ENCODE peak calls at places on chromosomes 4 and X, in eight cellular contexts. One of them, this sample, is unnamed.

GRCh38 chr4:182017038-182017437 is 226.2 kb upstream of the TENM3 start:
- DNase-seq in progenitor cell of endocrine pancreas: no peak
- DNase-seq in A549: no peak
- DNase-seq in mammary epithelial cell: no peak
- DNase-seq in astrocyte of the spinal cord: no peak
- DNase-seq in fibroblast of pulmonary artery: no peak
- DNase-seq in activated B cell treated with CpG ODN at 0.5 μM for 24 hours: no peak
- DNase-seq in Calu3: no peak
- DNase-seq in this sample: no peak

GRCh38 chr4:122764808-122765189 is 32.3 kb downstream of the BBS12 start:
- DNase-seq in mammary epithelial cell: peak
- DNase-seq in A549: peak
- DNase-seq in astrocyte of the spinal cord: peak
- DNase-seq in progenitor cell of endocrine pancreas: no peak
- DNase-seq in fibroblast of pulmonary artery: peak
- DNase-seq in activated B cell treated with CpG ODN at 0.5 μM for 24 hours: no peak
- DNase-seq in Calu3: no peak
- DNase-seq in this sample: no peak

GRCh38 chr4:153497988-153498967 is 32.1 kb downstream of the TMEM131L start:
- DNase-seq in Calu3: no peak
- DNase-seq in astrocyte of the spinal cord: peak
- DNase-seq in mammary epithelial cell: no peak
- DNase-seq in activated B cell treated with CpG ODN at 0.5 μM for 24 hours: no peak
- DNase-seq in progenitor cell of endocrine pancreas: no peak
- DNase-seq in A549: no peak
- DNase-seq in fibroblast of pulmonary artery: peak
- DNase-seq in this sample: no peak

GRCh38 chr4:187128971-187129370 is 405.3 kb upstream of the FAT1 start:
- DNase-seq in fibroblast of pulmonary artery: peak
- DNase-seq in astrocyte of the spinal cord: peak
- DNase-seq in progenitor cell of endocrine pancreas: no peak
- DNase-seq in mammary epithelial cell: peak
- DNase-seq in A549: no peak
- DNase-seq in activated B cell treated with CpG ODN at 0.5 μM for 24 hours: no peak
- DNase-seq in Calu3: no peak
- DNase-seq in this sample: no peak

GRCh38 chr4:145779319-145779801 is 99.4 kb downstream of the C4orf51 start:
- DNase-seq in Calu3: no peak
- DNase-seq in activated B cell treated with CpG ODN at 0.5 μM for 24 hours: no peak
- DNase-seq in progenitor cell of endocrine pancreas: no peak
- DNase-seq in A549: no peak
- DNase-seq in mammary epithelial cell: no peak
- DNase-seq in fibroblast of pulmonary artery: no peak
- DNase-seq in astrocyte of the spinal cord: peak
- DNase-seq in this sample: no peak

GRCh38 chr4:102623622-102624021 is 122.5 kb downstream of the NFKB1 start:
- DNase-seq in Calu3: peak
- DNase-seq in activated B cell treated with CpG ODN at 0.5 μM for 24 hours: no peak
- DNase-seq in A549: peak
- DNase-seq in fibroblast of pulmonary artery: peak
- DNase-seq in mammary epithelial cell: no peak
- DNase-seq in astrocyte of the spinal cord: peak
- DNase-seq in progenitor cell of endocrine pancreas: no peak
- DNase-seq in this sample: no peak

GRCh38 chrX:24215282-24215681 is 65.8 kb downstream of the ZFX start:
- DNase-seq in fibroblast of pulmonary artery: no peak
- DNase-seq in astrocyte of the spinal cord: no peak
- DNase-seq in activated B cell treated with CpG ODN at 0.5 μM for 24 hours: no peak
- DNase-seq in A549: no peak
- DNase-seq in Calu3: no peak
- DNase-seq in progenitor cell of endocrine pancreas: no peak
- DNase-seq in mammary epithelial cell: peak
- DNase-seq in this sample: no peak

GRCh38 chr4:151928112-151928511 is 167.3 kb upstream of the GATB start:
- DNase-seq in astrocyte of the spinal cord: no peak
- DNase-seq in Calu3: no peak
- DNase-seq in A549: no peak
- DNase-seq in progenitor cell of endocrine pancreas: no peak
- DNase-seq in fibroblast of pulmonary artery: no peak
- DNase-seq in mammary epithelial cell: no peak
- DNase-seq in activated B cell treated with CpG ODN at 0.5 μM for 24 hours: no peak
- DNase-seq in this sample: no peak

GRCh38 chr4:161581262-161581661 is 582.5 kb downstream of the FSTL5 start:
- DNase-seq in progenitor cell of endocrine pancreas: no peak
- DNase-seq in astrocyte of the spinal cord: peak
- DNase-seq in mammary epithelial cell: peak
- DNase-seq in A549: peak
- DNase-seq in Calu3: peak
- DNase-seq in fibroblast of pulmonary artery: peak
- DNase-seq in activated B cell treated with CpG ODN at 0.5 μM for 24 hours: no peak
- DNase-seq in this sample: no peak

DNA sequence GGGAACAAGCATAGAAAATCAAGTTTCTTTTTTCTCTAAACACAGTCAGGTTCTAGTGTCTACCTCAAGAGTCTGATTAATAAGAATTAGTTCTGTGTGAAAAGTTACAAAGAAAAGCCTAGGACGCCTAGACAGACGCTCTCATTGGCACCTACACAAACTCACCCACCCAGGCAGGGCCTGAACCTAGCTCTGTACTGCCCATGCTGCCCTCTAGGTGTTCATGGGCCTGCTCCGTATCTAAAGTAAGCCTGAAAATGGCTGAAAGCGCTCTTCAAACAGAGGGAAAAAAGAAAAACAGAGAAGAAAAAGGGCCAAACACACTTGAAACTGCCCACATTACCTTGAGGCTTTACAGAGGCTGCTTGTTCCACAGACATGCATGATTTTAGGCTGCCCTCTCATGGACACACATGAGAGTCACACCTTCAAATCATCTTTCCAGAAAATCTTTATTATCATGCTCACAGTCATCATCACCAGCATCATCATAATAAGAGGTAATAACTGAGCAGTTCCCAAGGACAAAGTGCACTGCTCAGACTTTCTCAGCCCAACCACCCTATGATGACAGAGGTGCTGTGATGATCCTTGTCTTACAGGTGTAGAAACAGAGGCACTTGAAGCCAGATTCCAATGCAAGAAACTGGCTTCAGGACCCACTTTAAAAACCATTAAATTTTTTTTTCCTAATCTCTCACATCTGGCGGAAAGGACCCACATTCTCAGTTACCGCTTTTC is 49.6 kb downstream of the MAP7D2 start:
- DNase-seq in mammary epithelial cell: peak
- DNase-seq in astrocyte of the spinal cord: peak
- DNase-seq in progenitor cell of endocrine pancreas: no peak
- DNase-seq in Calu3: peak
- DNase-seq in fibroblast of pulmonary artery: peak
- DNase-seq in activated B cell treated with CpG ODN at 0.5 μM for 24 hours: no peak
- DNase-seq in A549: peak
- DNase-seq in this sample: no peak
- TF ChIP-seq CTCF in mammary epithelial cell: peak
- TF ChIP-seq CTCF in astrocyte of the spinal cord: peak
- TF ChIP-seq CTCF in progenitor cell of endocrine pancreas: peak
- TF ChIP-seq CTCF in Calu3: peak
- TF ChIP-seq CTCF in fibroblast of pulmonary artery: peak
- TF ChIP-seq CTCF in activated B cell treated with CpG ODN at 0.5 μM for 24 hours: no peak
- TF ChIP-seq CTCF in A549: peak
- TF ChIP-seq CTCF in this sample: peak

GRCh38 chr4:185211641-185212040 is 2.2 kb downstream of the SNX25 start:
- DNase-seq in fibroblast of pulmonary artery: no peak
- DNase-seq in mammary epithelial cell: no peak
- DNase-seq in astrocyte of the spinal cord: no peak
- DNase-seq in Calu3: no peak
- DNase-seq in progenitor cell of endocrine pancreas: no peak
- DNase-seq in A549: no peak
- DNase-seq in activated B cell treated with CpG ODN at 0.5 μM for 24 hours: no peak
- DNase-seq in this sample: no peak

GRCh38 chr4:185211035-185211434 is 1.6 kb downstream of the SNX25 start:
- DNase-seq in mammary epithelial cell: no peak
- DNase-seq in fibroblast of pulmonary artery: no peak
- DNase-seq in progenitor cell of endocrine pancreas: no peak
- DNase-seq in activated B cell treated with CpG ODN at 0.5 μM for 24 hours: no peak
- DNase-seq in Calu3: no peak
- DNase-seq in A549: no peak
- DNase-seq in astrocyte of the spinal cord: peak
- DNase-seq in this sample: no peak

GRCh38 chr4:185212566-185212965 is 3.2 kb downstream of the SNX25 start:
- DNase-seq in A549: no peak
- DNase-seq in activated B cell treated with CpG ODN at 0.5 μM for 24 hours: no peak
- DNase-seq in progenitor cell of endocrine pancreas: no peak
- DNase-seq in mammary epithelial cell: no peak
- DNase-seq in fibroblast of pulmonary artery: no peak
- DNase-seq in astrocyte of the spinal cord: no peak
- DNase-seq in Calu3: no peak
- DNase-seq in this sample: no peak

GRCh38 chr4:185210102-185210981 is 944 bp downstream of the SNX25 start:
- DNase-seq in fibroblast of pulmonary artery: peak
- DNase-seq in activated B cell treated with CpG ODN at 0.5 μM for 24 hours: peak
- DNase-seq in astrocyte of the spinal cord: peak
- DNase-seq in progenitor cell of endocrine pancreas: peak
- DNase-seq in Calu3: peak
- DNase-seq in mammary epithelial cell: peak
- DNase-seq in A549: peak
- DNase-seq in this sample: peak

GRCh38 chr4:185209031-185209851 is at the start of gene SNX25:
- DNase-seq in astrocyte of the spinal cord: peak
- DNase-seq in A549: peak
- DNase-seq in fibroblast of pulmonary artery: peak
- DNase-seq in mammary epithelial cell: peak
- DNase-seq in activated B cell treated with CpG ODN at 0.5 μM for 24 hours: peak
- DNase-seq in progenitor cell of endocrine pancreas: peak
- DNase-seq in Calu3: peak
- DNase-seq in this sample: peak
- TF ChIP-seq CTCF in astrocyte of the spinal cord: no peak
- TF ChIP-seq CTCF in A549: peak
- TF ChIP-seq CTCF in fibroblast of pulmonary artery: no peak
- TF ChIP-seq CTCF in mammary epithelial cell: no peak
- TF ChIP-seq CTCF in activated B cell treated with CpG ODN at 0.5 μM for 24 hours: no peak
- TF ChIP-seq CTCF in progenitor cell of endocrine pancreas: peak
- TF ChIP-seq CTCF in Calu3: no peak
- TF ChIP-seq CTCF in this sample: no peak

GRCh38 chrX:131746491-131746968 is 202.7 kb downstream of the OR13H1 start:
- DNase-seq in astrocyte of the spinal cord: peak
- DNase-seq in activated B cell treated with CpG ODN at 0.5 μM for 24 hours: no peak
- DNase-seq in fibroblast of pulmonary artery: no peak
- DNase-seq in Calu3: no peak
- DNase-seq in progenitor cell of endocrine pancreas: no peak
- DNase-seq in mammary epithelial cell: peak
- DNase-seq in A549: peak
- DNase-seq in this sample: no peak
- TF ChIP-seq CTCF in astrocyte of the spinal cord: peak
- TF ChIP-seq CTCF in activated B cell treated with CpG ODN at 0.5 μM for 24 hours: no peak
- TF ChIP-seq CTCF in fibroblast of pulmonary artery: no peak
- TF ChIP-seq CTCF in Calu3: no peak
- TF ChIP-seq CTCF in progenitor cell of endocrine pancreas: no peak
- TF ChIP-seq CTCF in mammary epithelial cell: peak
- TF ChIP-seq CTCF in A549: peak
- TF ChIP-seq CTCF in this sample: no peak

GRCh38 chr4:11182031-11182430 is 246.7 kb downstream of the HS3ST1 start:
- DNase-seq in astrocyte of the spinal cord: no peak
- DNase-seq in Calu3: no peak
- DNase-seq in activated B cell treated with CpG ODN at 0.5 μM for 24 hours: no peak
- DNase-seq in A549: no peak
- DNase-seq in fibroblast of pulmonary artery: no peak
- DNase-seq in mammary epithelial cell: no peak
- DNase-seq in progenitor cell of endocrine pancreas: no peak
- DNase-seq in this sample: no peak
- TF ChIP-seq CTCF in astrocyte of the spinal cord: no peak
- TF ChIP-seq CTCF in Calu3: no peak
- TF ChIP-seq CTCF in activated B cell treated with CpG ODN at 0.5 μM for 24 hours: no peak
- TF ChIP-seq CTCF in A549: no peak
- TF ChIP-seq CTCF in fibroblast of pulmonary artery: no peak
- TF ChIP-seq CTCF in mammary epithelial cell: no peak
- TF ChIP-seq CTCF in progenitor cell of endocrine pancreas: no peak
- TF ChIP-seq CTCF in this sample: no peak

GRCh38 chrX:6004529-6004928 is 224.1 kb downstream of the NLGN4X start:
- DNase-seq in A549: no peak
- DNase-seq in Calu3: no peak
- DNase-seq in astrocyte of the spinal cord: no peak
- DNase-seq in activated B cell treated with CpG ODN at 0.5 μM for 24 hours: no peak
- DNase-seq in progenitor cell of endocrine pancreas: no peak
- DNase-seq in mammary epithelial cell: no peak
- DNase-seq in fibroblast of pulmonary artery: no peak
- DNase-seq in this sample: no peak

GRCh38 chrX:6005856-6006255 is 222.8 kb downstream of the NLGN4X start:
- DNase-seq in astrocyte of the spinal cord: no peak
- DNase-seq in activated B cell treated with CpG ODN at 0.5 μM for 24 hours: no peak
- DNase-seq in Calu3: no peak
- DNase-seq in fibroblast of pulmonary artery: no peak
- DNase-seq in mammary epithelial cell: no peak
- DNase-seq in progenitor cell of endocrine pancreas: no peak
- DNase-seq in A549: no peak
- DNase-seq in this sample: no peak

GRCh38 chrX:5998901-5999300 is 229.8 kb downstream of the NLGN4X start:
- DNase-seq in activated B cell treated with CpG ODN at 0.5 μM for 24 hours: no peak
- DNase-seq in A549: no peak
- DNase-seq in mammary epithelial cell: no peak
- DNase-seq in fibroblast of pulmonary artery: no peak
- DNase-seq in astrocyte of the spinal cord: no peak
- DNase-seq in progenitor cell of endocrine pancreas: no peak
- DNase-seq in Calu3: no peak
- DNase-seq in this sample: no peak

GRCh38 chrX:6002056-6002455 is 226.6 kb downstream of the NLGN4X start:
- DNase-seq in fibroblast of pulmonary artery: no peak
- DNase-seq in activated B cell treated with CpG ODN at 0.5 μM for 24 hours: no peak
- DNase-seq in mammary epithelial cell: no peak
- DNase-seq in progenitor cell of endocrine pancreas: no peak
- DNase-seq in astrocyte of the spinal cord: no peak
- DNase-seq in A549: no peak
- DNase-seq in Calu3: no peak
- DNase-seq in this sample: no peak
- TF ChIP-seq CTCF in fibroblast of pulmonary artery: no peak
- TF ChIP-seq CTCF in activated B cell treated with CpG ODN at 0.5 μM for 24 hours: no peak
- TF ChIP-seq CTCF in mammary epithelial cell: no peak
- TF ChIP-seq CTCF in progenitor cell of endocrine pancreas: no peak
- TF ChIP-seq CTCF in astrocyte of the spinal cord: no peak
- TF ChIP-seq CTCF in A549: no peak
- TF ChIP-seq CTCF in Calu3: no peak
- TF ChIP-seq CTCF in this sample: no peak

GRCh38 chrX:122739770-122740169 is 444.3 kb upstream of the GRIA3 start:
- DNase-seq in Calu3: no peak
- DNase-seq in fibroblast of pulmonary artery: peak
- DNase-seq in A549: peak
- DNase-seq in activated B cell treated with CpG ODN at 0.5 μM for 24 hours: no peak
- DNase-seq in astrocyte of the spinal cord: no peak
- DNase-seq in mammary epithelial cell: no peak
- DNase-seq in progenitor cell of endocrine pancreas: no peak
- DNase-seq in this sample: no peak
- TF ChIP-seq CTCF in Calu3: no peak
- TF ChIP-seq CTCF in fibroblast of pulmonary artery: no peak
- TF ChIP-seq CTCF in A549: no peak
- TF ChIP-seq CTCF in activated B cell treated with CpG ODN at 0.5 μM for 24 hours: no peak
- TF ChIP-seq CTCF in astrocyte of the spinal cord: no peak
- TF ChIP-seq CTCF in mammary epithelial cell: no peak
- TF ChIP-seq CTCF in progenitor cell of endocrine pancreas: no peak
- TF ChIP-seq CTCF in this sample: no peak

GRCh38 chr4:81723927-81724587 is 252.3 kb upstream of the RASGEF1B start:
- DNase-seq in progenitor cell of endocrine pancreas: no peak
- DNase-seq in Calu3: no peak
- DNase-seq in A549: no peak
- DNase-seq in astrocyte of the spinal cord: peak
- DNase-seq in activated B cell treated with CpG ODN at 0.5 μM for 24 hours: no peak
- DNase-seq in mammary epithelial cell: peak
- DNase-seq in fibroblast of pulmonary artery: peak
- DNase-seq in this sample: no peak
- TF ChIP-seq CTCF in progenitor cell of endocrine pancreas: no peak
- TF ChIP-seq CTCF in Calu3: no peak
- TF ChIP-seq CTCF in A549: no peak
- TF ChIP-seq CTCF in astrocyte of the spinal cord: no peak
- TF ChIP-seq CTCF in activated B cell treated with CpG ODN at 0.5 μM for 24 hours: no peak
- TF ChIP-seq CTCF in mammary epithelial cell: no peak
- TF ChIP-seq CTCF in fibroblast of pulmonary artery: no peak
- TF ChIP-seq CTCF in this sample: no peak

This sample was measured in nephron progenitor cell.